ENCODE peak calls at places on chromosome 16, in four cellular contexts. N, V, L and H are unnamed samples. For H3K9me3, the result is how much of the 10 kb centered on the place peaks cover.

GRCh38 chr16:85586360-85587145 is 26.6 kb upstream of the GSE1 start:
- DNase-seq in N (no peak), L (peak), V (no peak), H (no peak)

GRCh38 chr16:154223-155030 is 2.0 kb downstream of the HBZ start:
- DNase-seq in L (peak), N (no peak), V (no peak), H (peak)

GRCh38 chr16:22969567-22969966 is 155.6 kb downstream of the HS3ST2 start:
- DNase-seq in V (no peak), L (no peak), N (no peak), H (no peak)

GRCh38 chr16:11452746-11453344 is 107.6 kb downstream of the RMI2 start:
- DNase-seq in V (no peak), N (no peak), L (no peak), H (no peak)

GRCh38 chr16:81863630-81864352 is 84.7 kb downstream of the PLCG2 start:
- DNase-seq in N (no peak), V (no peak), L (no peak), H (no peak)

GRCh38 chr16:85484337-85485295 is 128.5 kb upstream of the GSE1 start:
- DNase-seq in L (no peak), N (no peak), V (no peak), H (no peak)

GRCh38 chr16:1183235-1183907 is 30.5 kb downstream of the CACNA1H start:
- DNase-seq in V (no peak), N (no peak), L (peak), H (peak)

GRCh38 chr16:23152386-23153178 is 3.3 kb upstream of the USP31 start:
- DNase-seq in L (no peak), V (peak), N (no peak), H (no peak)

GRCh38 chr16:49472598-49472997 is 99.0 kb downstream of the C16orf78 start:
- DNase-seq in L (no peak), V (no peak), N (peak), H (no peak)

GRCh38 chr16:23296994-23297393 is 5.1 kb upstream of the SCNN1B start:
- DNase-seq in L (no peak), N (no peak), V (no peak), H (no peak)

DNA sequence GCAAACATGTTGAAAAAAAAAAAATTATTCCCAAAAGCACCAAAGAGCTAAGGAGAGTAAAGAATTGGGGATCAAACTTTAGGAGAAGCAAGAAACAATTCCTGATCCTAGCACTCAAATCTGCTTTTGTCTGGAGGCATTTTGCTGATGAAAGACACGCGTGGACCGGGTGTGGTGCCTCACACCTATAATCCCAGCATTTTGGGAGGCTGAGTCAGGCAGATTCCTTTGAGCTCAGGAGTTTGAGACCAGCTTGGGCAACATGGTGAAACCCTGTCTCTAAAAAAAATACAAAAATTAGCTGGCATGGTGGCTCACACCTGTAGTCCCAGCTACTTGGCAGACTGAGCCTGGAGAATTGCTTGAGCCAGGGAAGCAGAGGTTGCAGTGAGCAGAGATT is 35.4 kb downstream of the ZFP90 start:
- DNase-seq in V (no peak), N (no peak), L (no peak), H (no peak)
- H3K9me3 ChIP-seq in V (under half), N (half or more), L (half or more), H (under half)

GRCh38 chr16:13176711-13177110 is 275.3 kb downstream of the SHISA9 start:
- DNase-seq in N (no peak), L (no peak), V (no peak), H (no peak)

GRCh38 chr16:13186813-13187212 is 285.4 kb downstream of the SHISA9 start:
- DNase-seq in V (no peak), L (no peak), N (no peak), H (no peak)

GRCh38 chr16:13178318-13178717 is 276.9 kb downstream of the SHISA9 start:
- DNase-seq in N (no peak), L (no peak), V (no peak), H (no peak)

DNA sequence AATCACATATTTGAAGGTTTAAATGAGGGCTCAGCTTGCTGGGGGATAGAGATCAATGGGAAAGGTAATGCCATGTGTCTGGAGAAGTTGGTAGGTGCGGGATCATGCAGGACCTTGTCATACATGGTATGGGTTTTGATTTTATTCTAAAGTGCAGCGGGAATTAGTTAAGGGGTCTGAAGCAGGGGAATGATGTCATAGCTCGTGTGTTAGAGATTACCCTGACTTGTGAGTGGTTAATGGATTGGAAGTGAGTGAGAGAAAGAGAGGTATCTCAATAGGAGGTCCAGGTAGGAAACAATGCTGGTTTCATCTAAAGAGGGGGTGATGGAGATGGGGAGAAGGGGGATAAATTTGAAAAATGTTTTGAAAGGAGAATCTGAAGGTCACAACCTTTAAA is 280.0 kb downstream of the SHISA9 start:
- DNase-seq in V (no peak), L (no peak), N (no peak), H (no peak)
- TF ChIP-seq POLR2A in V (no peak), L (no peak), N (no peak), H (no peak)

GRCh38 chr16:3327514-3327913 is 22.2 kb downstream of the ZNF75A start:
- DNase-seq in V (no peak), L (no peak), N (no peak), H (no peak)
- H3K9me3 ChIP-seq in V (under half), L (under half), N (half or more), H (under half)

GRCh38 chr16:26877421-26877820 is 189.3 kb upstream of the C16orf82 start:
- DNase-seq in N (no peak), L (no peak), V (no peak), H (no peak)
- TF ChIP-seq POLR2A in N (no peak), L (no peak), V (no peak), H (no peak)

DNA sequence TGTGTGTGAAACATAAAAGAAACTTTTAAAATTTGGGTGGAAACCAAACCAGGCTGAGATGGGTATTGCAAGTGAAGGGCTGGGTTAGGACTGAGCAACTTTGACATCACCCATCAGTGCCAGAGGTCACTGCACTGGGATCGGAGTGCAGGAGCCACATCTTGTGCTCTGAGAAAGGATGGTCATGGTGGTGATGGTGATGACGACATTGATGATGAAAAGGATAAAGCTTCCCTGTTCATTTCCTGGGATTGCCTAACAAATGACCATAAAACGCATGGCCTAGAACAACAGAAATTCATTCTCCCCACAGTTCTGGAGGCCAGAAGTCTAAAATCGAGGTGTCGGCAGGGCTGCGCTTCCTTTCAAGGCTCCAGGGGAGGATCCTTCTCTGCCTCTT is 324.0 kb downstream of the MAF start:
- DNase-seq in N (no peak), L (no peak), V (no peak), H (no peak)
- H3K9me3 ChIP-seq in N (under half), L (under half), V (under half), H (under half)

GRCh38 chr16:29995330-29995910 is at the start of gene HIRIP3:
- DNase-seq in L (peak), V (peak), N (peak), H (peak)
- TF ChIP-seq POLR2A in L (no peak), V (no peak), N (peak), H (no peak)

GRCh38 chr16:35411156-35411555 is 1951.7 kb downstream of the TP53TG3F start:
- DNase-seq in V (no peak), N (no peak), L (no peak), H (no peak)
- H3K9me3 ChIP-seq in V (under half), N (half or more), L (under half), H (under half)

GRCh38 chr16:88716601-88717001 is 10.3 kb downstream of the CTU2 start:
- DNase-seq in V (no peak), L (no peak), N (no peak), H (no peak)
- TF ChIP-seq POLR2A in V (no peak), L (no peak), N (no peak), H (no peak)

DNA sequence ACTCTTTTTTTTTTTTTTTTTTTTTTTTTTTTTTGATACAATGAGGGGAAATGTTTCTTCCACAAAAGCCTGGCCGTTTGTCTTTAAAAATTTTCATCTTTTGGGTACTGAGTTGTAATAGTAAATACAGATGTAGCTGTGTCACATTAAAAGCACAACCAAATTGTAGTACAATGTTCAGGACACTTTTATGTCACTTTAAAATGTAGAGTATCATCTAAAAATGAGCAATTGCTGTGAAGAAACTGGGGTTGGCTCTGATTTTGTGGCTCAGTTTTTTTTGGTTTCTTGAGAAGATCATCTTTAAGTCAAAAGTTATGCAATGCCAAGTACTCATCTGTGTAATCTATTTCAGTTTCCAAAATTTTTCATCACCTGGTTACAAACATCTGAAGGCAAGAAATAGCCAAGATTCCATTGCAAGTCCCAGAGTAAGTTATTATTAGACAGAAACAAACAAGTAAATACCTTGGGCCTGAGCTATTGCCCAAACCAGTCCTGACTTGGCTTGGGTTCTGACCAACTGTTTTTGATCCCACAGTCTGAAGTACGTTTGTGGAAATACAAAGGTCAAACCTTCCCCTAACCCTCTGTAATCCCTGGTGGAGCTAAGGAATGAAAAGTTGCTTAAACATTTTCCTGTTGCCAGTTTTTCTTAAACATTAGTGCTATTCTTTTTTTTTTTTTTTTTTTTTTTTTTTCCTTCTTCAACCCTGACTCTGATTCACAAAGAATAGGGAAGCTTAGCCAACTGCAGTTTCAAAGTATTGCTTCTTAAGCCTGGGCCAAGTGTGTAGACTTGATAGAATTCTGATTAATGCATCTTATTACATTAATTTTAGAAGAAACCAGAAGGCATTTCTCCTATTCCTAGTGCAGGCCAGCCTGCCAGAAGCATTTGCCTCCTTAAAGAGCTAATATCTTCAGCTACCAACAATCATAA is 717.3 kb downstream of the WWOX start:
- DNase-seq in V (peak), N (no peak), L (no peak), H (no peak)
- H3K9me3 ChIP-seq in V (under half), N (under half), L (under half), H (under half)

DNA sequence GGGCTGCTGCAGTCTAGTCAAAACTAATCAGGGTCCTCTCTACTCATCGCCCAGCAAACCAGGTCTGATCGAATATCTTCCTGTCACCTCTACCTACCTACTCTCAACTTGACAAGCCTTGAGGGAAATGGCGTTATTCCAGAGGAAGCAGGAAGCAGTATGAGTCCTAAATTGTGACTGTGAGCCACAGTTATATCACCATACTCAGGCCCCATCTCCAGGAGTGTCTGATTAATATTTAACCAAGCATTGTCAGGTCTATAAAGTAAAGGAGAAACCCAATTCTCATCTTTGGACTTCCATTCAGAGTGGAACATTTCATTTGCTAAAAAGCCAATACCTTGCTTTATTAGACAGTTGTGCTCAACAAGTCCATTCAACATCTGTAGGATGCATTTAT is 17.8 kb upstream of the CLEC3A start:
- DNase-seq in L (no peak), N (no peak), V (no peak), H (no peak)
- TF ChIP-seq POLR2A in L (no peak), N (no peak), V (no peak), H (no peak)